ENCODE peak calls at places on chromosomes 11 and 22, in ten cellular contexts. K, W, L, Q, R, B, D, G, T and J are unnamed samples.

GRCh38 chr11:11968511-11969280 is 39.7 kb downstream of the DKK3 start:
- DNase-seq in W (no peak), R (peak), G (no peak), T (no peak), L (no peak), D (no peak), B (no peak), Q (no peak), K (no peak), J (no peak)

GRCh38 chr11:31141804-31142203 is 227.7 kb downstream of the DCDC1 start:
- DNase-seq in Q (no peak), T (no peak), W (no peak), R (no peak), L (no peak), D (no peak), G (no peak), B (no peak), K (no peak), J (no peak)

GRCh38 chr11:44632466-44633123 is 67.1 kb downstream of the CD82 start:
- DNase-seq in W (no peak), T (peak), L (peak), G (peak), D (peak), Q (peak), B (no peak), R (no peak), K (peak), J (no peak)

GRCh38 chr11:76911415-76911808 is 50.7 kb downstream of the ACER3 start:
- DNase-seq in B (no peak), G (no peak), D (no peak), T (no peak), L (no peak), W (no peak), R (no peak), Q (no peak), K (no peak), J (no peak)

GRCh38 chr11:129951201-129951882 is 51.3 kb downstream of the PRDM10 start:
- DNase-seq in Q (no peak), D (no peak), L (peak), T (no peak), K (no peak), G (no peak), B (no peak), R (no peak), W (no peak), J (no peak)

GRCh38 chr11:11510939-11511338 is 110.9 kb downstream of the GALNT18 start:
- DNase-seq in B (peak), G (no peak), K (no peak), L (peak), R (peak), T (peak), W (no peak), Q (peak), D (no peak), J (no peak)

GRCh38 chr11:21415566-21415965 is 746.2 kb downstream of the NELL1 start:
- DNase-seq in G (no peak), W (no peak), T (no peak), K (no peak), D (no peak), Q (no peak), L (no peak), R (no peak), B (no peak), J (no peak)

GRCh38 chr11:78290293-78291176 is 101.8 kb downstream of the USP35 start:
- DNase-seq in D (no peak), R (peak), Q (no peak), L (peak), B (peak), T (no peak), G (no peak), K (peak), W (no peak), J (no peak)

GRCh38 chr11:12693485-12694181 is 19.4 kb downstream of the TEAD1 start:
- DNase-seq in W (no peak), T (peak), Q (peak), K (peak), L (peak), G (peak), B (peak), R (peak), D (peak), J (no peak)

GRCh38 chr11:132125855-132126841 is 755.7 kb downstream of the NTM start:
- DNase-seq in R (peak), Q (no peak), L (no peak), T (no peak), W (peak), B (no peak), K (no peak), D (peak), G (no peak), J (no peak)

GRCh38 chr11:102831128-102831708 is 12.2 kb downstream of the MMP3 start:
- DNase-seq in D (peak), R (peak), G (peak), L (no peak), Q (peak), T (peak), W (peak), B (peak), K (no peak), J (no peak)

GRCh38 chr11:130874955-130875531 is 41.2 kb downstream of the SNX19 start:
- DNase-seq in R (no peak), L (no peak), B (no peak), K (no peak), Q (no peak), D (peak), T (no peak), W (no peak), G (no peak), J (no peak)

GRCh38 chr22:47837703-47838102 is 1075.3 kb downstream of the TBC1D22A start:
- DNase-seq in R (no peak), G (no peak), D (no peak), K (no peak), Q (no peak), B (peak), L (peak), T (no peak), W (no peak), J (peak)

GRCh38 chr11:118277312-118277711 is 13.2 kb upstream of the MPZL2 start:
- DNase-seq in D (peak), W (no peak), R (peak), G (no peak), K (peak), T (no peak), Q (no peak), B (no peak), L (peak), J (peak)

GRCh38 chr11:36928621-36929020 is 330.6 kb upstream of the RAG2 start:
- DNase-seq in L (no peak), B (no peak), T (no peak), R (no peak), W (no peak), G (no peak), D (no peak), Q (no peak), K (no peak), J (no peak)

GRCh38 chr22:18133452-18133851 is 16.5 kb upstream of the USP18 start:
- DNase-seq in L (no peak), R (no peak), G (no peak), W (no peak), D (no peak), K (no peak), T (no peak), Q (peak), B (peak), J (no peak)

GRCh38 chr22:23282516-23282915 is 102.2 kb downstream of the BCR start:
- DNase-seq in G (no peak), W (no peak), Q (no peak), L (no peak), T (no peak), B (no peak), R (no peak), K (no peak), D (no peak), J (no peak)

GRCh38 chr22:30821381-30821780 is 126.7 kb downstream of the OSBP2 start:
- DNase-seq in Q (no peak), G (no peak), B (no peak), L (no peak), T (no peak), R (no peak), W (no peak), K (no peak), D (no peak), J (no peak)

GRCh38 chr11:73528877-73529530 is 68.9 kb downstream of the FAM168A start:
- DNase-seq in K (no peak), W (no peak), T (no peak), D (peak), L (no peak), Q (no peak), G (no peak), R (no peak), B (peak), J (no peak)

GRCh38 chr11:109237636-109238035 is 184.4 kb upstream of the C11orf87 start:
- DNase-seq in D (no peak), R (no peak), T (no peak), Q (no peak), W (no peak), K (no peak), L (no peak), B (no peak), G (no peak), J (no peak)

GRCh38 chr11:77184136-77184860 is 56.3 kb downstream of the MYO7A start:
- DNase-seq in G (no peak), D (no peak), R (no peak), L (no peak), B (no peak), W (no peak), T (no peak), K (no peak), Q (no peak), J (no peak)

GRCh38 chr11:64802370-64803162 is 448 bp downstream of the MAP4K2 start:
- DNase-seq in T (peak), W (no peak), R (no peak), G (no peak), K (no peak), D (no peak), B (no peak), Q (peak), L (no peak), J (no peak)

GRCh38 chr11:48063424-48063978 is 83.1 kb downstream of the PTPRJ start:
- DNase-seq in R (peak), D (peak), Q (no peak), K (no peak), L (no peak), W (no peak), T (no peak), G (no peak), B (peak), J (peak)

GRCh38 chr22:42335839-42336378 is 65.5 kb upstream of the TCF20 start:
- DNase-seq in G (no peak), K (no peak), W (no peak), R (no peak), D (no peak), Q (no peak), B (peak), L (no peak), T (no peak), J (no peak)

GRCh38 chr11:71349627-71350026 is 97.2 kb upstream of the SHANK2 start:
- DNase-seq in R (no peak), B (no peak), L (no peak), Q (no peak), D (no peak), G (no peak), W (no peak), K (no peak), T (no peak), J (no peak)

GRCh38 chr11:134625151-134625550 is 213.1 kb upstream of the B3GAT1 start:
- DNase-seq in K (no peak), W (no peak), L (no peak), Q (no peak), G (no peak), B (no peak), R (no peak), T (no peak), D (no peak), J (no peak)

GRCh38 chr11:75152090-75152489 is 1.2 kb downstream of the SLCO2B1 start:
- DNase-seq in K (no peak), B (peak), D (no peak), W (no peak), L (no peak), G (peak), Q (no peak), T (no peak), R (no peak), J (no peak)

GRCh38 chr11:36333897-36334296 is 37.8 kb downstream of the PRR5L start:
- DNase-seq in W (no peak), L (peak), R (peak), B (peak), K (no peak), G (no peak), T (no peak), D (peak), Q (peak), J (peak)

GRCh38 chr11:128483211-128483788 is 104.1 kb downstream of the ETS1 start:
- DNase-seq in B (no peak), R (no peak), Q (no peak), T (no peak), L (peak), K (no peak), W (no peak), D (no peak), G (no peak), J (no peak)

GRCh38 chr22:19822301-19823117 is 32.2 kb downstream of the GNB1L start:
- DNase-seq in R (no peak), B (no peak), T (peak), W (peak), G (peak), Q (no peak), L (no peak), D (no peak), K (peak), J (no peak)

GRCh38 chr11:116946414-116946813 is 109.0 kb upstream of the APOA1 start:
- DNase-seq in D (peak), L (no peak), G (no peak), B (no peak), Q (no peak), K (no peak), T (no peak), W (no peak), R (peak), J (no peak)

GRCh38 chr22:49969751-49970527 is 9.4 kb downstream of the PIM3 start:
- DNase-seq in R (no peak), T (no peak), B (no peak), W (no peak), G (peak), D (no peak), L (no peak), Q (no peak), K (peak), J (no peak)

GRCh38 chr11:116657842-116658825 is 114.7 kb downstream of the BUD13 start:
- DNase-seq in R (no peak), W (no peak), Q (no peak), L (peak), G (no peak), D (no peak), B (no peak), K (no peak), T (no peak), J (no peak)

GRCh38 chr22:30908051-30908461 is 60.5 kb downstream of the MORC2 start:
- DNase-seq in K (no peak), G (no peak), D (no peak), L (no peak), Q (peak), T (no peak), B (no peak), W (no peak), R (no peak), J (no peak)

GRCh38 chr11:64028398-64029115 is 7.2 kb upstream of the FLRT1 start:
- DNase-seq in D (no peak), L (no peak), T (no peak), K (no peak), W (no peak), Q (peak), G (no peak), R (no peak), B (peak), J (no peak)

GRCh38 chr11:111555255-111555654 is 14.7 kb downstream of the LAYN start:
- DNase-seq in G (no peak), Q (no peak), W (no peak), R (peak), D (no peak), L (no peak), K (no peak), T (no peak), B (no peak), J (no peak)

GRCh38 chr22:24392218-24392931 is 35.0 kb upstream of the ADORA2A start:
- DNase-seq in R (no peak), W (no peak), G (no peak), B (no peak), D (no peak), L (no peak), T (no peak), Q (no peak), K (no peak), J (no peak)

DNA sequence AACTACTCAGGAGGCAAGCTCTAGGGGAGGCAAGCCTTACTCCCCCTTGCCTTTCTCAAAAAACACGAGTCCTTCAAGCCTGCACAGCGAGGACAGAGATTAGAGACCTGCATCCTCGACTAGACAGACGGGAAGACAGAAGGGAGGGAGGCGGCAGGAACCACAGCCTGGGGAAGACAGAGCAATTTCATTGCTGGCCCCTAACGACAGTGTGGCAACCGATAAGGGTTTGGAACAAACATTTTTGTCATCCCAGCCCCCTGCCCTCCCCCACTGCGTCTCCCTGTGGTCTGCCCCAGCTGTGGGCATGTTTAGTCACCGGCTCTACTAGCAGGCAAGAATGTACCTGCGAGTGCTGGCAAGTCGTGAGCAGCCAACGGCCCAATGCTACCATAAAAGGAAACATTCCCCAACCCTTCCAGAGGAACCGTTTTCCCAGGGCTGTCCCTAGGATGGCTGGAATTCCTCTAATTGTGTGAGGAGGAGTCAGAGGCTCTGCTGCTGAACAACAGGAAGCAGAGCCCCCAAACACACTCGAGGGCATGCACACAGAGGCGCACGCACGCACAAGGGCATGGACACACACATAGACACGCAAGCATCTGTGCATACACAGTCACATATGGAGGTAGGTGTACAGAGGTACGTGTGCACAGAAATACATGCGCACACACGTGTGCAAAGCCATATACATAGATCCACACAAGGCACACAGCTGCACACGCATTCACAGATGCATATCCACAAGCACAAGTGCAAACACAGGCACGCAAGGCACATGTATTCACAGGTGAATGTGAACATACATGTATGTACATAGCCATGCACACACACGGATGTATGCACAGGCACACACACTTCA is 58.3 kb downstream of the MYH9 start:
- DNase-seq in B (peak), R (peak), D (peak), G (no peak), Q (no peak), T (peak), K (peak), W (no peak), L (peak), J (peak)
- TF ChIP-seq POLR2A in B (peak), R (peak), D (peak), G (no peak), Q (no peak), T (peak), K (no peak), W (no peak), L (no peak), J (no peak)

GRCh38 chr11:774873-775592 is 2.3 kb downstream of the GATD1 start:
- DNase-seq in K (no peak), T (no peak), G (no peak), W (no peak), R (peak), Q (no peak), L (no peak), B (no peak), D (peak), J (no peak)
- TF ChIP-seq POLR2A in K (no peak), T (no peak), G (no peak), W (no peak), R (no peak), Q (no peak), L (no peak), B (no peak), D (no peak), J (no peak)

GRCh38 chr11:121464352-121464946 is 11.7 kb upstream of the SORL1-AS1 start:
- DNase-seq in D (peak), T (peak), K (no peak), L (peak), G (peak), W (no peak), B (peak), Q (peak), R (peak), J (peak)

GRCh38 chr11:121461843-121462242 is 9.1 kb upstream of the SORL1-AS1 start:
- DNase-seq in T (no peak), R (no peak), L (no peak), K (no peak), G (no peak), D (no peak), B (no peak), W (no peak), Q (no peak), J (no peak)

GRCh38 chr11:121465709-121466062 is 12.9 kb upstream of the SORL1-AS1 start:
- DNase-seq in Q (no peak), B (no peak), K (no peak), T (peak), D (no peak), L (no peak), R (no peak), G (no peak), W (no peak), J (no peak)

GRCh38 chr11:121466063-121466794 is 13.5 kb upstream of the SORL1-AS1 start:
- DNase-seq in L (peak), W (no peak), D (no peak), K (peak), T (peak), B (peak), Q (peak), R (peak), G (peak), J (peak)

GRCh38 chr11:121463689-121464335 is 11.0 kb upstream of the SORL1-AS1 start:
- DNase-seq in T (no peak), B (no peak), D (no peak), K (no peak), Q (no peak), G (no peak), W (no peak), L (no peak), R (no peak), J (no peak)
- TF ChIP-seq POLR2A in T (no peak), B (no peak), D (no peak), K (no peak), Q (no peak), G (no peak), W (no peak), L (no peak), R (no peak), J (no peak)

DNA sequence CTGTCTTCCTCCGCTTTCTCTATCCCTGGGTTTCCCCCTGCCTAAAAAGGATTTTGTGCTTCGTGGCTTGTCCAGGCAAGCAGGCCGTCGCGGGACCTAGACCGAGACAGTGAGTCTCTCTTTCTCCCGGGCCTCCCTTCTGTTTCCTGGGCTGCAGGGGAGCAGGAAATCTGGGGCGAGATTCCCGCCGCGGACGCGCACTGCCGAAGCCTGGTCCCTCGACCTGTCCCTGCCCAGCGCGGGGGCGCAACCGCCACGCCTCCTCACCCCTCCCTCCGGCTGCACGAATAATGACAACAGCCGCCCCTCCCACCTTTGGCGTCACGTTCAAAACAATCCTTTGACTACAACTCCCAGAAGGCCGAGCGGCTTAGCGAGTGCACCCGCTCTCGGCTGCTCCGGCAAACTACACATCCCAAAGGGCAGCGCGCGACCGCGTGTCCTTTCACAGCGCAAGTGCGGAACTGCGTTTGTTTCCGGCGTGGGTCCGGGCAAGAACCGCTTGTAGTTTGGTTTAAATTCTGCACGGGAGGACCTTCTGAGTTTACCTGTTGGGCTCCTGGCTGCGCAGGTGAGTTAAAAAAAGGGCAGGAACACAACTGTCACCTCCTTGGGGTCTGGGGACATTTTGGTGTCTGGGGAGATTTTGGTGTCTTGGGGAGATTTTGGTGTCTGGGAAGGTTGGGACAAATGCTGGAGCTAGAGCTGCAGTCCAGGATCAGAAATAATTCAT is at the start of gene CLP1:
- DNase-seq in T (peak), W (peak), B (peak), R (peak), L (peak), Q (peak), K (peak), D (peak), G (peak), J (peak)
- TF ChIP-seq POLR2A in T (peak), W (peak), B (peak), R (peak), L (peak), Q (peak), K (no peak), D (peak), G (peak), J (peak)

GRCh38 chr22:37211853-37212173 is 464 bp downstream of the SSTR3 start:
- DNase-seq in Q (no peak), D (no peak), T (no peak), B (no peak), W (no peak), G (peak), R (no peak), K (no peak), L (no peak), J (no peak)

GRCh38 chr22:37211075-37211852 is 1.0 kb downstream of the SSTR3 start:
- DNase-seq in R (no peak), T (no peak), K (no peak), L (no peak), Q (peak), B (no peak), G (peak), D (no peak), W (no peak), J (no peak)

GRCh38 chr22:37213218-37213855 is 1.1 kb upstream of the SSTR3 start:
- DNase-seq in G (peak), T (no peak), B (no peak), Q (no peak), W (no peak), R (no peak), D (no peak), K (no peak), L (no peak), J (no peak)

GRCh38 chr22:37213941-37214340 is 1.7 kb upstream of the SSTR3 start:
- DNase-seq in G (no peak), T (no peak), W (no peak), B (no peak), Q (no peak), L (no peak), D (no peak), K (no peak), R (no peak), J (no peak)

GRCh38 chr22:37212174-37212906 is at the start of gene SSTR3:
- DNase-seq in Q (peak), D (no peak), G (peak), B (peak), W (no peak), T (no peak), R (no peak), K (no peak), L (no peak), J (no peak)
- TF ChIP-seq POLR2A in Q (no peak), D (no peak), G (no peak), B (no peak), W (no peak), T (no peak), R (no peak), K (no peak), L (no peak), J (no peak)